ENCODE peak calls at places on chromosomes 5 and 9, in six cellular contexts. P is natural killer cell, G is lower leg skin, L is neural crest cell, A is HFF-Myc, E is GM10248. B is an unnamed sample.

GRCh38 chr5:30042677-30043076 is 1150.8 kb upstream of the CDH6 start:
- DNase-seq in P (no peak), G (peak; percentile 64), L (no peak), A (no peak), E (no peak), B (no peak)

GRCh38 chr9:135749171-135750045 is 47.4 kb downstream of the KCNT1 start:
- DNase-seq in P (no peak), G (no peak), L (no peak), A (no peak), E (no peak), B (no peak)

GRCh38 chr5:134396274-134396673 is 15.4 kb downstream of the CDKN2AIPNL start:
- DNase-seq in P (no peak), G (no peak), L (no peak), A (no peak), E (no peak), B (no peak)

GRCh38 chr9:112844771-112845542 is 45.7 kb downstream of the SLC46A2 start:
- DNase-seq in P (peak; percentile 73), G (peak; percentile 96), L (peak; percentile 85), A (peak; percentile 27), E (peak; percentile 82), B (peak; percentile 74)

GRCh38 chr5:127562252-127562651 is 44.8 kb downstream of the PRRC1 start:
- DNase-seq in P (no peak), G (no peak), L (peak; percentile 8), A (no peak), E (no peak), B (no peak)

GRCh38 chr5:144060598-144060997 is 109.9 kb downstream of the YIPF5 start:
- DNase-seq in P (no peak), G (no peak), L (no peak), A (no peak), E (no peak), B (no peak)

GRCh38 chr5:98904786-98905185 is 24.0 kb downstream of the CHD1 start:
- DNase-seq in P (no peak), G (no peak), L (no peak), A (no peak), E (no peak), B (no peak)

GRCh38 chr9:136527721-136528710 is 17.8 kb downstream of the NOTCH1 start:
- DNase-seq in P (no peak), G (no peak), L (no peak), A (no peak), E (peak; percentile 72), B (no peak)

GRCh38 chr5:42035526-42035925 is 110.4 kb downstream of the FBXO4 start:
- DNase-seq in P (no peak), G (no peak), L (no peak), A (no peak), E (no peak), B (no peak)

GRCh38 chr5:149205625-149206523 is 64.6 kb downstream of the ABLIM3 start:
- DNase-seq in P (no peak), G (no peak), L (no peak), A (peak; percentile 84), E (no peak), B (no peak)

GRCh38 chr9:89418882-89419641 is 78.9 kb downstream of the SEMA4D start:
- DNase-seq in P (peak; percentile 58), G (peak; percentile 84), L (no peak), A (no peak), E (peak; percentile 69), B (no peak)

GRCh38 chr5:158642852-158643251 is 456.9 kb downstream of the EBF1 start:
- DNase-seq in P (no peak), G (no peak), L (no peak), A (no peak), E (no peak), B (no peak)

GRCh38 chr5:114310666-114311065 is 51.2 kb upstream of the KCNN2 start:
- DNase-seq in P (no peak), G (no peak), L (no peak), A (no peak), E (no peak), B (no peak)

GRCh38 chr5:114308508-114308907 is 53.4 kb upstream of the KCNN2 start:
- DNase-seq in P (no peak), G (no peak), L (no peak), A (no peak), E (no peak), B (no peak)

GRCh38 chr5:114308017-114308416 is 53.9 kb upstream of the KCNN2 start:
- DNase-seq in P (no peak), G (no peak), L (no peak), A (no peak), E (no peak), B (no peak)

DNA sequence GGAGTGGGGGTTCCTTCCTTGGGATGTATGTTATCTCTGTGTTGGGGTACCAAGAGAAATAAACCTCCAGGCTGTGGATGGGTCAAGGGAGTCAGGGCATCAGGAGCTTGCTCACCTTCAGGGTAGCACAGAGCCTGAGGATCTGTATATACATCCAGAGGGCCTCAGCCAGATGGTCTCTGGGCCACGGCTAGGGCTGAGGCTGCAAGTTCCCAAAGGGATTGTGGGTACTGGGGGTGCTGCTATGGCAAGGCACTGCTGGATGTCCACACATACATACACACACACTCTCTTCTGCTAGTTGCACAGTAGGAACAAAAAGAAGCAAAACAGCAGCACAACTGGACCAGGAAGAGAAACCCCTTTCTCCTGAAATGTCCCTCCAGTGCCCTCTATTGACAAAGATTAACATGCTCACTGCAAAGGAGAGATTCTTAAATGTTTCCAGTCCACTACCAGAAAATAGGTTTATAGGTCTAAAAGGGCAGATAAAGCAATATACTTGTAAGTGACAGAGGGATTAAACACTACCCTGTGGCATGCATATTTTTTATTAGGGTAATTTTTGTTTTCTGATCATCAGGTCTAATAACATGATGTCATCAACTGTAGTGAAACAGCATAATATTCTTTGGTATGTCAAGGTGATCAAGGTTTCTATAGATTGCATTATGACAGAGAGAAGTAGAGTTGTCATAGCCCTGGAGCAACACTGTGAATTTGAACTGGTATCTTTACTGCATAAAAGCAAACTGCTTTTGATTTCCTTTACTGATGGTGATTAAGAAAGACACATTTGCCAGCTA is 56.3 kb upstream of the KCNN2 start:
- DNase-seq in P (no peak), G (no peak), L (no peak), A (peak; percentile 72), E (peak; percentile 16), B (no peak)
- TF ChIP-seq CTCF in P (no peak), G (no peak), L (peak; percentile 65), A (peak; percentile 63), E (peak; percentile 14), B (no peak)

DNA sequence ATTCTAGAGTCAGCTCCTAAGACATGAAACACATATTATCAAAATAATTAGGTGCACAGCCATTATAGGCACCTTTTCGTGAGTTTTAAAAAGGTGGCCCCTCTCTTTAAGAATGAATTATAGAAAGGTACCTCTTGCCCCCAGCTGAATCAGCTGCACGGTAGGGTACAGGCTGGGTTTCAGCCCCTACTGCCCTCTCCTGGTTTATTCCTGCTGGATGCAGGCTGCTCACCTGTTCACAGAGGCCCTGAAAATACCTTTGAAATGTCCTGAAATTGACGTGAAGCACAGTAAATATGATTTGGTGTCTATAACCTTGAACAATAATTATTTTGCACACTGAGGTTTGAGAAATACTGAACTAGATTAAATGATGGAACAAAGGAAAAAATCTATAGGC is 504.8 kb upstream of the SGCD start:
- DNase-seq in P (no peak), G (no peak), L (no peak), A (no peak), E (no peak), B (no peak)
- TF ChIP-seq CTCF in P (no peak), G (no peak), L (no peak), A (no peak), E (no peak), B (no peak)

GRCh38 chr9:106859957-106860715 is 2.8 kb upstream of the ZNF462 start:
- DNase-seq in P (no peak), G (peak; percentile 91), L (peak; percentile 54), A (no peak), E (no peak), B (no peak)

GRCh38 chr9:106862946-106863740 is at the start of gene ZNF462:
- DNase-seq in P (no peak), G (peak; percentile 86), L (peak; percentile 36), A (no peak), E (no peak), B (no peak)

GRCh38 chr9:106861585-106862114 is 1.3 kb upstream of the ZNF462 start:
- DNase-seq in P (no peak), G (no peak), L (no peak), A (no peak), E (no peak), B (no peak)

GRCh38 chr9:106860731-106861584 is 2.0 kb upstream of the ZNF462 start:
- DNase-seq in P (no peak), G (peak; percentile 89), L (peak; percentile 27), A (no peak), E (no peak), B (no peak)

DNA sequence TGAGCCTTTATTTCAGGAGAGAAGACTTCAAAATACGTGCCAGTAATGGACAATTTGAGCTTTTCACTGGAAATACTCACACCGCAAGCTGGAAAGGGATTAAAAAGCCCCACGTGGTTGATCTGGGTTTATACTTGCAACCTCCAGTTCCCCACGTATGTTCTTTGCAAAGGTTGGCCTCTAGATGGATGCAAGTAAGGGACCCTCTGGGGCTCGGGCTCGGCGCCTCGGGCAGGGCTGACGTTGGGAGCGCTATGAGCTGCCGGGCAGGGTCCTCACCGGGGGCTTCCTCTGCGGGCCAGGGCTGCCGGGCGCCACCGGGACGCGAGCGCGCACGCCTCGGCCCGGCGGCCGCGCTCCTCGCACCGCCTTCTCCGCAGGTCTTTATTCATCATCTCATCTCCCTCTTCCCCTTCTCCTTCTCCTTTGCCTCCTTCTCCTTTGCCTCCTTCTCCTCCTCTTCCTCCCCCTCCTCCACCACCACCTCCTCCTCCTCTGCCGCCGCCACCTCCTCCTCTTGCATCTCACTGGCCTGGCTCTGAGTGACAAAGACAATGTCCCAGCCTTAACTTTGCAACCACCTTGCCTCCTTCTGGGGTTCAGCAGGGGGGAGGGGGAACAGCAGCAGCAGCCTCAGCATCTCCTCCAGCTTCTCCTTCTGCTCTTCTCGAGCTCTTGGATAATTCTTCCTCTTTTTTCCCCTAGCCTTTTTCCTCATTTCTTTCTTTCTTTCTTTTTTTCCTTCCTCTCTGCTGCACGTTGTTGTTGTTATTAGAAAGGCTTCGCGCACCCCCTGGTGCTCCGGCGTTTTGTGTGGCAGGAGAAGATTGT is 636 bp upstream of the ZNF462 start:
- DNase-seq in P (no peak), G (no peak), L (peak; percentile 54), A (no peak), E (no peak), B (no peak)
- TF ChIP-seq CTCF in P (no peak), G (no peak), L (no peak), A (peak; percentile 9), E (peak; percentile 18), B (no peak)

GRCh38 chr9:80699551-80699998 is 989.8 kb downstream of the TLE1 start:
- DNase-seq in P (no peak), G (no peak), L (no peak), A (no peak), E (no peak), B (no peak)

GRCh38 chr9:80698725-80699124 is 990.6 kb downstream of the TLE1 start:
- DNase-seq in P (no peak), G (no peak), L (no peak), A (no peak), E (no peak), B (no peak)

GRCh38 chr9:80701061-80701460 is 988.3 kb downstream of the TLE1 start:
- DNase-seq in P (no peak), G (no peak), L (no peak), A (no peak), E (no peak), B (no peak)
- TF ChIP-seq CTCF in P (no peak), G (no peak), L (no peak), A (no peak), E (no peak), B (no peak)

B was measured in omental fat pad.